ENCODE peak calls at places on chromosomes 4 and X, in ten cellular contexts. O is transverse colon, Y is astrocyte of the spinal cord, V is mucosa of descending colon, X is BJ, E is HL-60, L is lung, A is thoracic aorta, T is GM23338, S is left ventricle myocardium inferior. P is an unnamed sample.

GRCh38 chrX:11188664-11189063 is 77.5 kb downstream of the HCCS start:
- DNase-seq in O (no peak), Y (no peak), V (no peak), X (peak; percentile 26), E (no peak), L (no peak), A (no peak), T (no peak), S (no peak), P (peak; percentile 1)

GRCh38 chr4:122616910-122617596 is 3.8 kb downstream of the IL21 start:
- DNase-seq in O (no peak), Y (no peak), V (no peak), X (no peak), E (no peak), L (no peak), A (no peak), T (no peak), S (no peak), P (no peak)

GRCh38 chr4:158130204-158130603 is 42.6 kb downstream of the GASK1B start:
- DNase-seq in O (no peak), Y (no peak), V (no peak), X (no peak), E (no peak), L (no peak), A (no peak), T (no peak), S (no peak), P (no peak)

GRCh38 chr4:21205821-21206531 is 505.7 kb downstream of the PACRGL start:
- DNase-seq in O (no peak), Y (no peak), V (no peak), X (no peak), E (no peak), L (no peak), A (no peak), T (peak; percentile 7), S (no peak), P (no peak)

GRCh38 chr4:24850669-24851068 is 55.3 kb downstream of the SOD3 start:
- DNase-seq in O (peak; percentile 10), Y (peak; percentile 90), V (peak; percentile 13), X (peak; percentile 71), E (no peak), L (no peak), A (no peak), T (no peak), S (no peak), P (peak; percentile 94)

GRCh38 chr4:71907782-71908181 is 123.9 kb upstream of the GC start:
- DNase-seq in O (peak; percentile 9), Y (no peak), V (peak; percentile 39), X (no peak), E (no peak), L (no peak), A (no peak), T (no peak), S (no peak), P (no peak)

GRCh38 chrX:115533485-115533884 is 27.5 kb upstream of the PLS3 start:
- DNase-seq in O (no peak), Y (peak; percentile 7), V (no peak), X (peak; percentile 34), E (no peak), L (no peak), A (no peak), T (no peak), S (no peak), P (peak; percentile 75)

GRCh38 chr4:7938513-7939376 is 916 bp downstream of the AFAP1 start:
- DNase-seq in O (peak; percentile 32), Y (peak; percentile 43), V (peak; percentile 45), X (no peak), E (no peak), L (no peak), A (no peak), T (peak; percentile 64), S (peak; percentile 39), P (peak; percentile 70)

GRCh38 chrX:129984196-129984962 is 1.9 kb downstream of the BCORL1 start:
- DNase-seq in O (peak; percentile 28), Y (no peak), V (peak; percentile 33), X (no peak), E (no peak), L (no peak), A (no peak), T (peak; percentile 32), S (peak; percentile 28), P (no peak)

GRCh38 chr4:40193018-40193571 is 3.7 kb upstream of the RHOH start:
- DNase-seq in O (peak; percentile 51), Y (no peak), V (peak; percentile 52), X (no peak), E (no peak), L (no peak), A (no peak), T (no peak), S (no peak), P (no peak)

DNA sequence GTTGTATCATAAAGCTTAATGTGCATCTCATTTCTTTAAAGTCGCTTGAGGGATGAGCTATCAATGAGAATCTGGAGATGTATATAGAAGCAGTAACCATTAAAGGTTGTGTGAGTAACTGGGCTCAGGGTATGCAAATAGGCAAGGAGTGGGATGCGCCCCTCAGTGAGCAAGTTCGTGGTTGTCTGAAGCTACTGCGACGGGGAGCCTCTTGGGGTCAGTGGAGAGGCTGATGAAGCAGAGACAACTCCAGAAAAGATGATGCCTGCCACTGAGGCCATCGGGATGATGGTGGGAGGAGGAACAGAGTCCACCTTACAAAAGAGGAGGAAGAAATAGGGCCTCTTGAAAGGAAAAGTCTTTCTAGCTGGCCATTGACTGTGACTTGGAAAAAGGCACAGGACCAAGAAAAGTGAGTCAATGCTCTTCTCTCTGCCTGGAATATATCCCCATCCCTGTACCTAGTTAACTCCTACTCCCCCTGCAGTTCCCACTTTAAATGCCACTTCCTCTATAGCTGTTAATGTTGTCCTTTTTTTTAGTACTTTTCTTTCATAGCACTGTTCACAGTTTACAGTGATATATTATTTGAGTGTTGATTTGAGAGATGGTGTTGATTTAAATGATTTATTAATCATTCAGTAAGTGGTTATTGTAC is 51.4 kb upstream of the LSM6 start:
- DNase-seq in O (no peak), Y (no peak), V (no peak), X (no peak), E (no peak), L (no peak), A (no peak), T (peak; percentile 71), S (no peak), P (peak; percentile 8)
- TF ChIP-seq CTCF in O (no peak), Y (peak; percentile 4), V (no peak), X (no peak), E (no peak), L (no peak), A (no peak), T (peak; percentile 42), S (no peak), P (no peak)

DNA sequence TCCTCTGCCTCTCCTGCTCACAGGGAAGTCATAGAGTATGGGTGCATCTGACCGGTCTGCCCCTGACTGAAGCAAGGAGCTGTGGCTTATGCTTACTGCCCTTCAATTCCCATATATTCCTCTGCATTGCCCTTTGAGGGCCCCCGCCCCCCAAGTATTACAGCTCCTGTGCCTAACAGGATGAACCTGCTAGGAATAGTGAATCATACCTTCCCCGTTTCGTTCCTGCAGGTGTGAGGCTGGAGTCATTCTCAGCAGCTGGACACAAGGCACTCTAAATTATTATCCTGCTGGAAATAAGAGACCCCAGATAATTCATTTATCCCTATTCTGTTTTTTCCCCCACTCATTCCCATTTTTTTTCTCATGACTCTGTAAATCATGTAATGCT is 2.4 kb downstream of the KIT start:
- DNase-seq in O (no peak), Y (no peak), V (no peak), X (no peak), E (no peak), L (no peak), A (no peak), T (no peak), S (no peak), P (no peak)
- H3K4me3 ChIP-seq in O (peak overlapping the region; percentile 72), Y (no peak overlapping the region), V (no peak overlapping the region), X (no peak overlapping the region), E (no peak overlapping the region), L (peak overlapping the region; percentile 31), A (no peak overlapping the region), T (peak overlapping the region; percentile 96), S (peak overlapping the region; percentile 71), P (no peak overlapping the region)

DNA sequence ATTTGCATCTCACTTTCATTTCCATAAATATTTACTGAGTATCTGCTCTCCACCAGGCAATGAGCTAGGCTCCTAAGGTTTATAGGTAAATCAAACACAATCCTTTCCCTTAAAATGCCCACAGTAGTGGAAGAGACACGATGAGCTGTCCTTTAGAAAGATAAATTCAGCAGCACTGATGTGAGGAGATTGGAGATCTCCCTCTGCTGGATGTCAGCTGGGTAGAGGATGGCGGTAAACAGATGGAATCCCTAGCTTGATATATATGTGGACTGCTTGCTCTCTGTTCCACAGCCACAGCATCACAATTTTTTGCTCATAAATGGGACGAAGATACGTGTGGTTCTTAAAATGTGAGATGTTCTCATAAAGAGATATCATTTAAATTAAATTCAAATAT is 216.4 kb upstream of the RASGEF1B start:
- DNase-seq in O (no peak), Y (no peak), V (peak; percentile 17), X (no peak), E (no peak), L (no peak), A (no peak), T (peak; percentile 38), S (no peak), P (peak; percentile 8)
- TF ChIP-seq CTCF in O (peak; percentile 11), Y (peak; percentile 5), V (no peak), X (no peak), E (no peak), L (no peak), A (no peak), T (peak; percentile 26), S (no peak), P (peak; percentile 13)

GRCh38 chrX:66684196-66684595 is 45.3 kb upstream of the EDA2R start:
- DNase-seq in O (no peak), Y (no peak), V (no peak), X (no peak), E (no peak), L (no peak), A (no peak), T (no peak), S (no peak), P (peak; percentile 88)

GRCh38 chrX:66677430-66677829 is 38.6 kb upstream of the EDA2R start:
- DNase-seq in O (no peak), Y (peak; percentile 36), V (no peak), X (no peak), E (no peak), L (no peak), A (no peak), T (no peak), S (no peak), P (peak; percentile 59)

GRCh38 chrX:66676990-66677389 is 38.1 kb upstream of the EDA2R start:
- DNase-seq in O (no peak), Y (peak; percentile 72), V (no peak), X (peak; percentile 62), E (no peak), L (no peak), A (no peak), T (no peak), S (no peak), P (peak; percentile 85)

GRCh38 chrX:66676413-66676812 is 37.5 kb upstream of the EDA2R start:
- DNase-seq in O (no peak), Y (peak; percentile 54), V (no peak), X (no peak), E (no peak), L (no peak), A (no peak), T (no peak), S (no peak), P (peak; percentile 90)

DNA sequence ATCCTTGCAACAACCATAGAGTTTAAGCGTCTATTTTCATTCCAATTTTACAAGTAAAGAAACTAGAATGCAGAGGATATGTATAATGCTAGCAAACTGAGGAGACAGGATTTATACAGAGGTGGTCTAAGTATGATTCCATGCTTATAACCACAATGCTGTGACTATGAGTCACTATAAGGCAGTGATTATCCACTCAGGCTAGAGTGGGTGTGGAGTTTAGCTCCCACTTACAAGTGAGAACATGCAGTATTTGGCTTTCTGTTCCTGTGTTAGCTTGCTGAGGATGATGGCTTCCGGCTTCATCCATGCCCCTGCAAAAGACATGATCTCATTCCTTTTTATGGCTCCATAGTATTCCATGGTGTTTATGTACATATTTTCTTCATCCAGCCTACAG is 41.6 kb upstream of the EDA2R start:
- DNase-seq in O (no peak), Y (peak; percentile 36), V (no peak), X (no peak), E (no peak), L (no peak), A (no peak), T (no peak), S (no peak), P (peak; percentile 50)
- H3K4me3 ChIP-seq in O (no peak overlapping the region), Y (no peak overlapping the region), V (no peak overlapping the region), X (no peak overlapping the region), E (no peak overlapping the region), L (no peak overlapping the region), A (no peak overlapping the region), T (no peak overlapping the region), S (no peak overlapping the region), P (no peak overlapping the region)